ENCODE peak calls at places on chromosomes 12 and 14, in six cellular contexts. J is lower lobe of right lung, W is neural progenitor cell, F is mammary epithelial cell, Y is endothelial cell, D is foreskin fibroblast. T is an unnamed sample.

GRCh38 chr14:87615822-87616679 is 376.9 kb downstream of the GALC start:
- DNase-seq in F (peak; percentile 37), Y (peak; percentile 79), J (no peak), D (no peak), W (peak; percentile 80), T (no peak)

GRCh38 chr14:52844262-52845060 is 53.1 kb upstream of the GNPNAT1 start:
- DNase-seq in D (no peak), Y (no peak), W (peak; percentile 33), J (no peak), F (no peak), T (no peak)

GRCh38 chr12:14884458-14884878 is 1.2 kb downstream of the MGP start:
- DNase-seq in Y (no peak), W (no peak), F (peak; percentile 82), D (peak; percentile 67), J (peak; percentile 79), T (no peak)

GRCh38 chr14:59118171-59118570 is 70.3 kb upstream of the DAAM1 start:
- DNase-seq in D (no peak), W (no peak), J (no peak), Y (no peak), F (no peak), T (no peak)

GRCh38 chr14:44612002-44612401 is 104.9 kb upstream of the FSCB start:
- DNase-seq in W (no peak), F (no peak), Y (no peak), D (no peak), J (no peak), T (no peak)

GRCh38 chr12:110501378-110501721 is 561 bp downstream of the VPS29 start:
- DNase-seq in F (peak; percentile 81), J (no peak), Y (peak; percentile 37), D (peak; percentile 30), W (peak; percentile 46), T (no peak)

GRCh38 chr14:55807059-55807499 is 227.1 kb downstream of the KTN1 start:
- DNase-seq in J (peak; percentile 73), D (peak; percentile 35), F (peak; percentile 97), Y (no peak), W (no peak), T (no peak)

GRCh38 chr12:86134571-86134970 is 121.6 kb downstream of the MGAT4C start:
- DNase-seq in F (no peak), Y (no peak), J (no peak), D (no peak), W (no peak), T (no peak)

GRCh38 chr12:76417116-76417515 is 68.9 kb upstream of the BBS10 start:
- DNase-seq in J (no peak), F (no peak), D (no peak), W (no peak), Y (no peak), T (no peak)

GRCh38 chr12:128970941-128971340 is 117.7 kb downstream of the GLT1D1 start:
- DNase-seq in F (no peak), W (no peak), Y (no peak), D (no peak), J (no peak), T (no peak)

GRCh38 chr12:5473076-5473475 is 41.2 kb downstream of the NTF3 start:
- DNase-seq in F (no peak), J (no peak), D (no peak), Y (no peak), W (no peak), T (no peak)

GRCh38 chr14:23217621-23218020 is 20.1 kb upstream of the RNF212B start:
- DNase-seq in Y (no peak), F (peak; percentile 38), W (no peak), D (no peak), J (no peak), T (no peak)

GRCh38 chr14:68140111-68140741 is 320.6 kb downstream of the RAD51B start:
- DNase-seq in F (peak; percentile 99), J (no peak), Y (peak; percentile 10), W (peak; percentile 47), D (peak; percentile 95), T (no peak)

GRCh38 chr12:58487280-58488141 is 432.8 kb downstream of the LRIG3 start:
- DNase-seq in F (no peak), D (peak; percentile 45), W (no peak), Y (no peak), J (no peak), T (no peak)

DNA sequence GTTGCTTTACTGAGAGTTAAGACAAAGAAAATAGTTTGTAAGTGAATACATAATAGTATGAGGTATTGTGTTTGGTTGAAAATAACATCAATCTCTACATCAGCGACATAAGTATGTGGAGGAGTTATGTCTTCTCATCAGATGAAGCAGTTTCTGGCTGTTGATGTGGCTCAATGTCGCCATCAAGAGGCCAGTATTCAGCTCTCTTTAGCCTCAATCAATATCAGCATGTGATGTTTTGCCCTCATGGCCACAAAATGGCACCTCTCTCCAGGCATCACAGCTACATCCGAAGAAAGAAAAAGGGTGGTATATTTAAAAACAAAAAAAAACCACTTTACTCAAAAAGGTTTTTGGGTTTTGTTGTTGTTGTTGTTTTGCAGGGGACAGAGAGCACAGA is 302.3 kb upstream of the TMEM132C start:
- DNase-seq in D (no peak), F (no peak), Y (no peak), J (no peak), W (no peak), T (no peak)
- TF ChIP-seq CTCF in D (peak; percentile 26), F (no peak), Y (no peak), J (no peak), W (peak; percentile 24), T (peak; percentile 72)

DNA sequence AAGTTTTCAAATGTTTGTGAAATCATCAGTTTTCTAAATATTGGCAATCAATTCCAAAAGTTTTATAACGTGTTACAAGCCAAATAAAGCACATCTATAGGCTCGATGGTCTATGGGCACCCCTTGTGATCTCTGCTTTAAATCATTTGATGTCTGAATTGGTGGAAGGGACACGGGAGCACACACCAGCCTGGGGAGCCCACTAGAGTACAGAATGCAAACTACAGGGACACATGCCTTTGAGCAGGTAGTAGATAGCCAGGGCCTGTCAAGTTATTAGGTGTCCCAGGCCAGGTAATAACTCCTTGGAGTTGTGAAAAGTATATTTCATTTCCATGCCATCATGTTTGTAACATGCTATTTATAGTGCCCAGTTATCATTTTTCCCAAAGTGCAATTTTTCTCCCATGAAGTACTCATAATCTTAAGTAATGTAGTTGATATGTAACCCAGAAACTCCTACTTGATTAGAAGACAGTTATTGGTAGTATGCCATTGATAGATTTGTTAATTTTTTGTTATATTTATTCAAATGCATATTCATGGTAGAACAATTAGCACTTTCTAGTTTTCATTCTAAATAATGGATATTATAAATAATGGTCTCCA is 97.0 kb upstream of the FGD4 start:
- DNase-seq in J (no peak), W (peak; percentile 46), Y (peak; percentile 28), D (no peak), F (peak; percentile 8), T (no peak)
- TF ChIP-seq CTCF in J (peak; percentile 42), W (peak; percentile 58), Y (peak; percentile 30), D (peak; percentile 52), F (peak; percentile 56), T (peak; percentile 63)

DNA sequence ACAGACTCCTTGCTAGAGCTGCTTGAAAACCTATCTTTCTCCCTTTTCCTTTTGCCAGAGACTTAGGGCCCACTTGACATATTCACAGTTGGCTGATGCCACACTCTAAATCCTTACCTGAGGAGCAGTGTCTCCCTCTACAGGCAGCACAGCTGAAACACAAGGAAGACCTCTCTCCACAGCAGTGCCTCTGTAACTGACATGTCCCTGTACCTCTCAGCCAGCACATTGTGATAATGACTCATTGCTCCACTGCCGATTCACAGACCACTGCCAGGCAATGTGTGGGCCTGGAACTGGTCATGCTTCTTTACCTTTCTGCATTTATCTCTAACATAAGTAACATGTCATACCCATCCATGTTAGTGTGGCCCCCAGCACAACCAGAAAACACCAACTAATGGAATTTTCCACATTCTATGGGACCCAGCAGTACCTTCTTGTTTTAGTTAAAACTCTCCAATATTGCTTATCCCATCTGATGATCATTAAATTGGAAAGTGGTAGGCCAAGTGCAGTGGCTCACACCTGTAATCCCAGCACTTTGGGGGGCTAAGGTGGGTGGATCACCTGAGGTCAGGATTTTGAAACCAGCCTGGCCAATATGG is 56.5 kb downstream of the GTF2A1 start:
- DNase-seq in W (peak; percentile 78), F (peak; percentile 85), J (no peak), Y (peak; percentile 69), D (peak; percentile 66), T (no peak)
- TF ChIP-seq CTCF in W (peak; percentile 80), F (peak; percentile 95), J (peak; percentile 63), Y (peak; percentile 61), D (peak; percentile 75), T (peak; percentile 78)

DNA sequence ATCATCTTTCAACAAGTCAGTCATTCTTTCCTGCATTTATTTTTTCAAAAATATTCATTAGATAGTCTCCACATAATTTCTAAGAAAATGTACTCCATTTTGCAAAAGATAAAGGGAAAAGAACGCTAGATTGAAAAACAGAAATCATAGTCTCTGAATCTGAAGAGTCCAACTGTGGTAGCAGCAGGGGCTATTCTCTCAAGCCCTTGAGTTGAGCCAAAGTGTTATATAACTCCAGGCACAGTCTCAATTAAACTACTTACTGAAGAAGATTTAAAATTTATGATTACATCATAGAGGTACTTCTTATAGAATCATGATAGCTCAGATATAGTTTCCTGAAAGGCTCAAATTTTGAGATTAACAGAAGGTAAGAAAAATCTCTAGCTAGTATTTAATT is 5.8 kb downstream of the LDHB start:
- DNase-seq in J (no peak), Y (no peak), F (no peak), D (no peak), W (no peak), T (no peak)
- TF ChIP-seq CTCF in J (no peak), Y (no peak), F (no peak), D (no peak), W (no peak), T (no peak)

GRCh38 chr12:104686196-104686595 is 229.4 kb downstream of the CHST11 start:
- DNase-seq in W (no peak), D (no peak), J (no peak), F (peak; percentile 36), Y (no peak), T (no peak)
- TF ChIP-seq CTCF in W (no peak), D (no peak), J (no peak), F (no peak), Y (no peak), T (no peak)

DNA sequence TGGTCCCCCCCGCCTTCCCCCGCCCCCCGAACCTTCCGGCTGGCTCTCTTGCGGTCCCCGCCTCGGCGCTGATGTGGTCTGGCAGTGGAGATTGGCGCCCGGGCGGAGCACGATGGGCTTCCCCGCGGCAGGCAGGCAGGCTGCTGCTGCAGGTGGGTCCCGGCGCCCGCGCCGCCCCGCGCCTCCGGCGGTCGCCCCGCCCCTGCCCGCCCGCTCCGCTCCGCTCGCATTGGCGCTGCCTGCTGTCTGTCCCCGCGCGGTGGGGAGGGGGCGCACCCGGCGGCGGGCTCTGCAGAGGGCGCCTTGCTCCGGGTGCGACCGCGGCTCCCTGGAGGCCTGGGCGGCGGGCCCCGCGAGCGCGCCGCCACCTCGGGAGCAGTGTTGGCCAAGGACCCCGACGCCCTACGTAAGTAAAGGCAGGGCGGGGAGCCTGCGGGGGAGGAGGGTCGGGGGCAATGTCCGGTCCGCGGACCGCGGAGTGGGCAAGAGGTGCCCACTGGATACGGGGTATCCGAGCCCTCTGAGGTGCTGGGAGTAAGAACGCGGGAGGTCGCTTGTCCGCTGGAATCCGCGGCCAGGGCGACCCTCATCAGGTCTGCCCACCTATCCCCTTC is at the start of gene AKAP5:
- DNase-seq in W (peak; percentile 94), F (no peak), J (peak; percentile 54), D (peak; percentile 6), Y (peak; percentile 86), T (no peak)
- TF ChIP-seq CTCF in W (peak; percentile 4), F (no peak), J (no peak), D (no peak), Y (peak; percentile 9), T (no peak)